ENCODE peak calls at places on chromosomes 4 and X, in six cellular contexts. One of them, this sample, is unnamed.

GRCh38 chr4:56828784-56829535 is 7.5 kb upstream of the SPINK2 start:
- DNase-seq in AG08396: no peak
- DNase-seq in nucleus accumbens: no peak
- DNase-seq in NCI-H2107: no peak
- DNase-seq in foreskin keratinocyte: peak
- DNase-seq in choroid plexus epithelial cell: peak
- DNase-seq in this sample: no peak

GRCh38 chr4:183729430-183730328 is 70.6 kb downstream of the TRAPPC11 start:
- DNase-seq in foreskin keratinocyte: peak
- DNase-seq in choroid plexus epithelial cell: peak
- DNase-seq in NCI-H2107: no peak
- DNase-seq in nucleus accumbens: no peak
- DNase-seq in AG08396: peak
- DNase-seq in this sample: no peak

GRCh38 chr4:17494258-17494657 is 17.6 kb downstream of the QDPR start:
- DNase-seq in foreskin keratinocyte: peak
- DNase-seq in AG08396: peak
- DNase-seq in nucleus accumbens: no peak
- DNase-seq in choroid plexus epithelial cell: peak
- DNase-seq in NCI-H2107: no peak
- DNase-seq in this sample: peak

GRCh38 chrX:56600141-56600540 is 36.7 kb downstream of the UBQLN2 start:
- DNase-seq in AG08396: no peak
- DNase-seq in NCI-H2107: no peak
- DNase-seq in nucleus accumbens: no peak
- DNase-seq in choroid plexus epithelial cell: peak
- DNase-seq in foreskin keratinocyte: peak
- DNase-seq in this sample: no peak

GRCh38 chrX:107552976-107553375 is 75.3 kb upstream of the PRPS1 start:
- DNase-seq in nucleus accumbens: no peak
- DNase-seq in choroid plexus epithelial cell: no peak
- DNase-seq in AG08396: no peak
- DNase-seq in foreskin keratinocyte: no peak
- DNase-seq in NCI-H2107: no peak
- DNase-seq in this sample: no peak

GRCh38 chrX:39726810-39727209 is 370.9 kb downstream of the BCOR start:
- DNase-seq in NCI-H2107: no peak
- DNase-seq in foreskin keratinocyte: no peak
- DNase-seq in AG08396: no peak
- DNase-seq in nucleus accumbens: no peak
- DNase-seq in choroid plexus epithelial cell: no peak
- DNase-seq in this sample: peak

GRCh38 chr4:120509222-120509621 is 413.3 kb downstream of the PRDM5 start:
- DNase-seq in choroid plexus epithelial cell: no peak
- DNase-seq in NCI-H2107: no peak
- DNase-seq in AG08396: no peak
- DNase-seq in nucleus accumbens: no peak
- DNase-seq in foreskin keratinocyte: no peak
- DNase-seq in this sample: no peak

GRCh38 chr4:104302731-104303130 is 192.0 kb downstream of the CXXC4 start:
- DNase-seq in NCI-H2107: no peak
- DNase-seq in nucleus accumbens: no peak
- DNase-seq in AG08396: no peak
- DNase-seq in foreskin keratinocyte: no peak
- DNase-seq in choroid plexus epithelial cell: no peak
- DNase-seq in this sample: no peak

GRCh38 chr4:52038109-52038912 is at the start of gene SGCB:
- DNase-seq in choroid plexus epithelial cell: no peak
- DNase-seq in foreskin keratinocyte: no peak
- DNase-seq in nucleus accumbens: peak
- DNase-seq in AG08396: peak
- DNase-seq in NCI-H2107: no peak
- DNase-seq in this sample: peak

GRCh38 chr4:12884846-12885796 is 599.0 kb downstream of the RAB28 start:
- DNase-seq in choroid plexus epithelial cell: no peak
- DNase-seq in NCI-H2107: no peak
- DNase-seq in foreskin keratinocyte: no peak
- DNase-seq in AG08396: no peak
- DNase-seq in nucleus accumbens: no peak
- DNase-seq in this sample: no peak

GRCh38 chr4:186144596-186145569 is 40.4 kb downstream of the FAM149A start:
- DNase-seq in choroid plexus epithelial cell: peak
- DNase-seq in foreskin keratinocyte: peak
- DNase-seq in AG08396: peak
- DNase-seq in NCI-H2107: peak
- DNase-seq in nucleus accumbens: peak
- DNase-seq in this sample: peak

GRCh38 chrX:68048774-68049173 is 384.5 kb downstream of the OPHN1 start:
- DNase-seq in choroid plexus epithelial cell: no peak
- DNase-seq in NCI-H2107: no peak
- DNase-seq in foreskin keratinocyte: no peak
- DNase-seq in AG08396: no peak
- DNase-seq in nucleus accumbens: no peak
- DNase-seq in this sample: no peak

GRCh38 chr4:147965056-147965455 is 233.2 kb downstream of the ARHGAP10 start:
- DNase-seq in nucleus accumbens: no peak
- DNase-seq in NCI-H2107: no peak
- DNase-seq in AG08396: no peak
- DNase-seq in choroid plexus epithelial cell: no peak
- DNase-seq in foreskin keratinocyte: no peak
- DNase-seq in this sample: no peak

GRCh38 chrX:141314441-141314840 is 72.1 kb upstream of the SPANXC start:
- DNase-seq in NCI-H2107: no peak
- DNase-seq in foreskin keratinocyte: no peak
- DNase-seq in choroid plexus epithelial cell: peak
- DNase-seq in nucleus accumbens: no peak
- DNase-seq in AG08396: no peak
- DNase-seq in this sample: no peak

This sample was measured in NCI-H69.